ENCODE peak calls at places on chromosome 10, in seven cellular contexts. One of them, this sample, is unnamed.

GRCh38 chr10:131310904-131311660 is 439 bp downstream of the TCERG1L start:
- DNase-seq in cardiac fibroblast: no peak
- DNase-seq in IMR-90: no peak
- DNase-seq in mesothelial cell of epicardium: no peak
- DNase-seq in body of pancreas: no peak
- DNase-seq in cardiac muscle cell: peak
- DNase-seq in nephron progenitor cell: peak
- DNase-seq in this sample: no peak

GRCh38 chr10:37109000-37109399 is 16.4 kb upstream of the ANKRD30A start:
- DNase-seq in cardiac fibroblast: no peak
- DNase-seq in IMR-90: no peak
- DNase-seq in mesothelial cell of epicardium: no peak
- DNase-seq in body of pancreas: no peak
- DNase-seq in cardiac muscle cell: no peak
- DNase-seq in nephron progenitor cell: no peak
- DNase-seq in this sample: no peak

GRCh38 chr10:21336476-21337170 is 188.9 kb downstream of the SKIDA1 start:
- DNase-seq in cardiac fibroblast: peak
- DNase-seq in IMR-90: peak
- DNase-seq in mesothelial cell of epicardium: no peak
- DNase-seq in body of pancreas: peak
- DNase-seq in cardiac muscle cell: peak
- DNase-seq in nephron progenitor cell: no peak
- DNase-seq in this sample: no peak

GRCh38 chr10:109062371-109062770 is 860.9 kb downstream of the XPNPEP1 start:
- DNase-seq in cardiac fibroblast: peak
- DNase-seq in IMR-90: peak
- DNase-seq in mesothelial cell of epicardium: no peak
- DNase-seq in body of pancreas: no peak
- DNase-seq in cardiac muscle cell: no peak
- DNase-seq in nephron progenitor cell: no peak
- DNase-seq in this sample: no peak

GRCh38 chr10:113069595-113069994 is 119.5 kb downstream of the TCF7L2 start:
- DNase-seq in cardiac fibroblast: no peak
- DNase-seq in IMR-90: peak
- DNase-seq in mesothelial cell of epicardium: no peak
- DNase-seq in body of pancreas: no peak
- DNase-seq in cardiac muscle cell: no peak
- DNase-seq in nephron progenitor cell: no peak
- DNase-seq in this sample: no peak

GRCh38 chr10:30719832-30720231 is 90.3 kb upstream of the LYZL2 start:
- DNase-seq in cardiac fibroblast: no peak
- DNase-seq in IMR-90: no peak
- DNase-seq in mesothelial cell of epicardium: no peak
- DNase-seq in body of pancreas: no peak
- DNase-seq in cardiac muscle cell: no peak
- DNase-seq in nephron progenitor cell: no peak
- DNase-seq in this sample: no peak

GRCh38 chr10:69715156-69715898 is 85.3 kb downstream of the FAM241B start:
- DNase-seq in cardiac fibroblast: peak
- DNase-seq in IMR-90: peak
- DNase-seq in mesothelial cell of epicardium: no peak
- DNase-seq in body of pancreas: no peak
- DNase-seq in cardiac muscle cell: no peak
- DNase-seq in nephron progenitor cell: no peak
- DNase-seq in this sample: no peak

GRCh38 chr10:101225846-101226361 is 3.4 kb downstream of the LBX1 start:
- DNase-seq in cardiac fibroblast: no peak
- DNase-seq in IMR-90: no peak
- DNase-seq in mesothelial cell of epicardium: no peak
- DNase-seq in body of pancreas: no peak
- DNase-seq in cardiac muscle cell: no peak
- DNase-seq in nephron progenitor cell: no peak
- DNase-seq in this sample: no peak

DNA sequence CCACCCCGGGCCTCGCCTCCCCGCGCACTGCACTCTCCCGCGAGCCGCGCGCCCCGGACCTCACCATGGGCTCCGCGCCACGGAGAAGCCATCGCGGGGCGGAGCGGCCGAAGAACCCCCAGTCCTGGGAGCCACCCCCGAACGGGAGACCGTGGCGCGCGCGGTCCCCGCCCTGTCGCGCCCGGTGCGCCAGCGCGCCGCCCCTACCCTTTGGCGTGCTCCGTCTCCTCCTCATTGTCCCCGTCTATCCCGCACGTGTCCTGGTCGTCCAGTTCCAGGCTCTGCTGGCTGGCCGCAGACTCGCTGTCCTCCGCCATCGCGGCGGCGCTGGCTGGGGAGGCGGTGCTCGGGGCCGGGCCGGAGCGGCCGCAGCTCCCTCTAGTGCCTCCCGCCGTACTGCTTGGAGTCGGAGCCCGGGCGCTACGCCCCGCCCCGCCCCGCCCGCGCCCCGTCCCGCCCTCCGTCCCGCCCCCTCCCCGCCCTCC is at the start of gene NMT2:
- DNase-seq in cardiac fibroblast: no peak
- DNase-seq in IMR-90: no peak
- DNase-seq in mesothelial cell of epicardium: peak
- DNase-seq in body of pancreas: no peak
- DNase-seq in cardiac muscle cell: peak
- DNase-seq in nephron progenitor cell: no peak
- DNase-seq in this sample: peak
- TF ChIP-seq CTCF in cardiac fibroblast: peak
- TF ChIP-seq CTCF in IMR-90: peak
- TF ChIP-seq CTCF in mesothelial cell of epicardium: no peak
- TF ChIP-seq CTCF in body of pancreas: peak
- TF ChIP-seq CTCF in cardiac muscle cell: peak
- TF ChIP-seq CTCF in nephron progenitor cell: no peak
- TF ChIP-seq CTCF in this sample: peak

GRCh38 chr10:76302936-76303656 is 871.7 kb downstream of the LRMDA start:
- DNase-seq in cardiac fibroblast: peak
- DNase-seq in IMR-90: no peak
- DNase-seq in mesothelial cell of epicardium: no peak
- DNase-seq in body of pancreas: no peak
- DNase-seq in cardiac muscle cell: peak
- DNase-seq in nephron progenitor cell: peak
- DNase-seq in this sample: no peak

GRCh38 chr10:76302491-76302890 is 871.1 kb downstream of the LRMDA start:
- DNase-seq in cardiac fibroblast: no peak
- DNase-seq in IMR-90: no peak
- DNase-seq in mesothelial cell of epicardium: no peak
- DNase-seq in body of pancreas: no peak
- DNase-seq in cardiac muscle cell: no peak
- DNase-seq in nephron progenitor cell: no peak
- DNase-seq in this sample: no peak

GRCh38 chr10:76299501-76299900 is 868.1 kb downstream of the LRMDA start:
- DNase-seq in cardiac fibroblast: no peak
- DNase-seq in IMR-90: no peak
- DNase-seq in mesothelial cell of epicardium: no peak
- DNase-seq in body of pancreas: no peak
- DNase-seq in cardiac muscle cell: no peak
- DNase-seq in nephron progenitor cell: no peak
- DNase-seq in this sample: no peak

GRCh38 chr10:76303682-76304316 is 872.4 kb downstream of the LRMDA start:
- DNase-seq in cardiac fibroblast: peak
- DNase-seq in IMR-90: peak
- DNase-seq in mesothelial cell of epicardium: peak
- DNase-seq in body of pancreas: peak
- DNase-seq in cardiac muscle cell: peak
- DNase-seq in nephron progenitor cell: peak
- DNase-seq in this sample: peak

DNA sequence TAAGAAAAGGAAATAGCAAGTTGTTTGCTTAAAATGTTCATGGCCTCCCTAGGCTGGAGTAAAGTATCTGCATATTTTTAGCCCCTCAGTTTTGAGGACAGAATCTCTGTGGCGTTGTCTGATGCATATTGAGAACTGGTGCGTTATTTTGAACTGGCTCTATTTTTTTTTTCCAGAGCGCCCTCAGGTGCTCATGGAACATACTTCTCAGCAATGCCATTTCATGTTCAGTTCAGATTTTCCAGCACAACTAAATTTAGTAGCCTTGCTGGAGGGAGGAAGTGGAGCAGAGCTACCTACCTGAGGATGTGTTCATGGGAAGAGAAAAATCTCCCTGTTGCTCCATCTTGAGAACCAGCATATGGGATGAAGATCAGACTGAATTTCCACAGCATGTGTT is 870.5 kb downstream of the LRMDA start:
- DNase-seq in cardiac fibroblast: peak
- DNase-seq in IMR-90: no peak
- DNase-seq in mesothelial cell of epicardium: no peak
- DNase-seq in body of pancreas: no peak
- DNase-seq in cardiac muscle cell: peak
- DNase-seq in nephron progenitor cell: no peak
- DNase-seq in this sample: no peak
- TF ChIP-seq CTCF in cardiac fibroblast: peak
- TF ChIP-seq CTCF in IMR-90: no peak
- TF ChIP-seq CTCF in mesothelial cell of epicardium: no peak
- TF ChIP-seq CTCF in body of pancreas: no peak
- TF ChIP-seq CTCF in cardiac muscle cell: no peak
- TF ChIP-seq CTCF in nephron progenitor cell: no peak
- TF ChIP-seq CTCF in this sample: no peak

GRCh38 chr10:25683291-25683690 is 250.7 kb upstream of the MYO3A start:
- DNase-seq in cardiac fibroblast: peak
- DNase-seq in IMR-90: no peak
- DNase-seq in mesothelial cell of epicardium: no peak
- DNase-seq in body of pancreas: no peak
- DNase-seq in cardiac muscle cell: no peak
- DNase-seq in nephron progenitor cell: no peak
- DNase-seq in this sample: no peak

GRCh38 chr10:25678220-25678619 is 255.8 kb upstream of the MYO3A start:
- DNase-seq in cardiac fibroblast: no peak
- DNase-seq in IMR-90: no peak
- DNase-seq in mesothelial cell of epicardium: no peak
- DNase-seq in body of pancreas: no peak
- DNase-seq in cardiac muscle cell: no peak
- DNase-seq in nephron progenitor cell: no peak
- DNase-seq in this sample: no peak

GRCh38 chr10:25678666-25679065 is 255.4 kb upstream of the MYO3A start:
- DNase-seq in cardiac fibroblast: no peak
- DNase-seq in IMR-90: no peak
- DNase-seq in mesothelial cell of epicardium: no peak
- DNase-seq in body of pancreas: no peak
- DNase-seq in cardiac muscle cell: no peak
- DNase-seq in nephron progenitor cell: no peak
- DNase-seq in this sample: no peak

GRCh38 chr10:25682203-25682950 is 251.7 kb upstream of the MYO3A start:
- DNase-seq in cardiac fibroblast: peak
- DNase-seq in IMR-90: no peak
- DNase-seq in mesothelial cell of epicardium: peak
- DNase-seq in body of pancreas: no peak
- DNase-seq in cardiac muscle cell: peak
- DNase-seq in nephron progenitor cell: no peak
- DNase-seq in this sample: no peak
- TF ChIP-seq CTCF in cardiac fibroblast: peak
- TF ChIP-seq CTCF in IMR-90: no peak
- TF ChIP-seq CTCF in mesothelial cell of epicardium: peak
- TF ChIP-seq CTCF in body of pancreas: no peak
- TF ChIP-seq CTCF in cardiac muscle cell: peak
- TF ChIP-seq CTCF in nephron progenitor cell: peak
- TF ChIP-seq CTCF in this sample: no peak

GRCh38 chr10:91347529-91347928 is 62.6 kb upstream of the HECTD2 start:
- DNase-seq in cardiac fibroblast: peak
- DNase-seq in IMR-90: peak
- DNase-seq in mesothelial cell of epicardium: no peak
- DNase-seq in body of pancreas: no peak
- DNase-seq in cardiac muscle cell: no peak
- DNase-seq in nephron progenitor cell: no peak
- DNase-seq in this sample: no peak
- TF ChIP-seq CTCF in cardiac fibroblast: no peak
- TF ChIP-seq CTCF in IMR-90: no peak
- TF ChIP-seq CTCF in mesothelial cell of epicardium: no peak
- TF ChIP-seq CTCF in body of pancreas: no peak
- TF ChIP-seq CTCF in cardiac muscle cell: no peak
- TF ChIP-seq CTCF in nephron progenitor cell: no peak
- TF ChIP-seq CTCF in this sample: no peak